ENCODE peak calls at places on chromosomes 6 and 20, in four cellular contexts. I is H1, H is mesendoderm, R is H9. N is an unnamed sample.

GRCh38 chr6:35048631-35049083 is 92.5 kb downstream of the TCP11 start:
- DNase-seq in I (no peak), R (peak), H (peak), N (peak)

GRCh38 chr20:63636752-63637633 is 10.1 kb upstream of the GMEB2 start:
- DNase-seq in I (no peak), H (no peak), R (no peak), N (peak)

GRCh38 chr6:110329348-110329728 is 28.8 kb downstream of the METTL24 start:
- DNase-seq in R (no peak), H (no peak), I (no peak), N (peak)

GRCh38 chr6:52522655-52523054 is 54.2 kb downstream of the TRAM2 start:
- DNase-seq in H (no peak), I (no peak), R (no peak), N (peak)

GRCh38 chr20:57656821-57657536 is 36.8 kb upstream of the ZBP1 start:
- DNase-seq in I (no peak), H (no peak), R (peak), N (no peak)

GRCh38 chr20:6806291-6806690 is 38.8 kb downstream of the BMP2 start:
- DNase-seq in I (no peak), H (no peak), R (no peak), N (no peak)

GRCh38 chr6:21367649-21368154 is 225.8 kb upstream of the SOX4 start:
- DNase-seq in H (no peak), I (no peak), R (no peak), N (no peak)

GRCh38 chr6:170142559-170142958 is 148.3 kb downstream of the DLL1 start:
- DNase-seq in I (no peak), R (no peak), H (no peak), N (no peak)

GRCh38 chr6:130020106-130020851 is 1.9 kb downstream of the L3MBTL3 start:
- DNase-seq in I (no peak), H (peak), R (no peak), N (no peak)

GRCh38 chr6:142845143-142845571 is 99.8 kb downstream of the HIVEP2 start:
- DNase-seq in I (no peak), H (no peak), R (no peak), N (no peak)

GRCh38 chr6:128519132-128519930 is 1.1 kb downstream of the PTPRK start:
- DNase-seq in I (no peak), R (peak), H (peak), N (peak)

GRCh38 chr20:9989066-9989724 is 45.6 kb upstream of the ANKEF1 start:
- DNase-seq in I (no peak), H (no peak), R (no peak), N (peak)

DNA sequence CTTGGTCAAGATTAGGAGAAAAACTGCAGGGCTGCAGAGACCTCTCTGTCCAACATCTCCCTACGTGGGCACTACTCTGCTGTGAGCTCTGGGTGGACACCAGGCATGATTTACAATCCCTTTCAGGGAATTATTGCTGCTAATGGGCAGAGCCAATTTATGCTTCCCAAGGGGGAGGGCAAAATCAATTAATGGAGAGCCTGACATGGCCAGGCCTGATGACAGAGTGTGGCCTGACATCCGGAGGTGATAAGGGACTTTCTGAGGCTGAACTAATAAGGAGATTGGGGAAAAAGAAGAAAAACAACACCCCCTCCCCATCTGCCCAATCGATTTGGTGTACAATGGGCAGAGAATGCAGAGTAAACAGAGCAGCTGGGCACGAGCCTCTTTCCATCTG is 5.0 kb upstream of the KCNK16 start:
- DNase-seq in R (no peak), I (no peak), H (no peak), N (no peak)
- H4K5ac ChIP-seq in R (no peak), I (no peak), H (no peak), N (no peak)

DNA sequence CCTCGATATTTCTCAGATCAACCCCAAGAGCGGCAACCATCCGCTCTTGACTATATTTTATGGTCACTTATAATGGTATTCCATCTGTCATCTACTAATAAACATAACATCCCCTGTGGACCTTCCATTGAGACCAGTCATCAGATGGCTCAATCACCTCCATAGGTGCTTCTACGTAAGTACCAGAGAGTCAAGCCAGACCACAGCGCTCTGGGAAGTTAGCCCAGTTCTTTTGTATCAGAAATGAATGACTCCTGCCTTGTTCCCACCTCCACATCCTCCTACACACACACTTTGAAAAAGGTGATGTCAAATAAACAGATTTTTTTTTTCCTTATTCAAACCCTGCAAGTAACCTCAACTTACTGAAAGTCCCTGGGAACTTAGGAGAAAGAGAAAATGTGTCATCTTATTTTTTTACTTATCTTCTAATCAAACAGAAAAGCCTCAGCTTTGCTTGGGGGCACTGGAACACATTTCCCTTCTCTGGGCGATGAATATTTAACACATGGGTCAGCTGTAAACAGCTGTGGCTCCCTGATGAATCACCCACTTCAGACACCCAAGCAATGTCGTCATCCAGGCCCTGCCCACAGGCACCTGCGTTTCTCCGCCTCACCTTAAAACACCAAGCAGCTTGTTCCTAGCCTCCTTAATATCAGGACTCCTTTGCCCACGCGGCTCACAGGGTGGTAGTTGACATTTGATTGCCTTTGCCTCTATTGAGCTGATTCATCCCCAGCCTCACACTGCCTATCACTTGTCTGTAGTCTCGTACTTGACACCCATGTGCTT is 121.4 kb upstream of the LY86 start:
- DNase-seq in I (no peak), H (peak), R (no peak), N (no peak)
- H4K5ac ChIP-seq in I (no peak), H (no peak), R (no peak), N (no peak)

GRCh38 chr6:37239950-37240713 is 17.4 kb upstream of the TBC1D22B start:
- DNase-seq in H (no peak), R (no peak), I (no peak), N (peak)
- H4K5ac ChIP-seq in H (no peak), R (no peak), I (no peak), N (peak)

GRCh38 chr20:37579091-37579490 is 51.4 kb upstream of the BLCAP start:
- DNase-seq in I (no peak), H (no peak), R (no peak), N (no peak)
- H4K5ac ChIP-seq in I (no peak), H (no peak), R (no peak), N (no peak)

GRCh38 chr6:13305791-13306190 is 22.5 kb downstream of the TBC1D7 start:
- DNase-seq in I (no peak), H (no peak), R (no peak), N (no peak)

GRCh38 chr6:13304101-13304500 is 24.2 kb downstream of the TBC1D7 start:
- DNase-seq in R (no peak), I (no peak), H (no peak), N (no peak)

GRCh38 chr6:13303668-13304017 is 24.7 kb downstream of the TBC1D7 start:
- DNase-seq in I (no peak), H (no peak), R (no peak), N (peak)

GRCh38 chr6:13305256-13305650 is 23.1 kb downstream of the TBC1D7 start:
- DNase-seq in I (no peak), H (no peak), R (no peak), N (no peak)

GRCh38 chr6:13304580-13305255 is 23.6 kb downstream of the TBC1D7 start:
- DNase-seq in R (no peak), H (no peak), I (no peak), N (no peak)
- H4K5ac ChIP-seq in R (no peak), H (no peak), I (no peak), N (no peak)

GRCh38 chr6:168600381-168600780 is 159.4 kb downstream of the SMOC2 start:
- DNase-seq in I (no peak), H (no peak), R (no peak), N (no peak)

GRCh38 chr6:168599118-168599494 is 158.1 kb downstream of the SMOC2 start:
- DNase-seq in H (no peak), R (no peak), I (no peak), N (no peak)

GRCh38 chr6:168597471-168597875 is 156.5 kb downstream of the SMOC2 start:
- DNase-seq in R (no peak), H (no peak), I (no peak), N (no peak)

GRCh38 chr6:168599769-168600330 is 158.9 kb downstream of the SMOC2 start:
- DNase-seq in R (no peak), I (no peak), H (no peak), N (no peak)

DNA sequence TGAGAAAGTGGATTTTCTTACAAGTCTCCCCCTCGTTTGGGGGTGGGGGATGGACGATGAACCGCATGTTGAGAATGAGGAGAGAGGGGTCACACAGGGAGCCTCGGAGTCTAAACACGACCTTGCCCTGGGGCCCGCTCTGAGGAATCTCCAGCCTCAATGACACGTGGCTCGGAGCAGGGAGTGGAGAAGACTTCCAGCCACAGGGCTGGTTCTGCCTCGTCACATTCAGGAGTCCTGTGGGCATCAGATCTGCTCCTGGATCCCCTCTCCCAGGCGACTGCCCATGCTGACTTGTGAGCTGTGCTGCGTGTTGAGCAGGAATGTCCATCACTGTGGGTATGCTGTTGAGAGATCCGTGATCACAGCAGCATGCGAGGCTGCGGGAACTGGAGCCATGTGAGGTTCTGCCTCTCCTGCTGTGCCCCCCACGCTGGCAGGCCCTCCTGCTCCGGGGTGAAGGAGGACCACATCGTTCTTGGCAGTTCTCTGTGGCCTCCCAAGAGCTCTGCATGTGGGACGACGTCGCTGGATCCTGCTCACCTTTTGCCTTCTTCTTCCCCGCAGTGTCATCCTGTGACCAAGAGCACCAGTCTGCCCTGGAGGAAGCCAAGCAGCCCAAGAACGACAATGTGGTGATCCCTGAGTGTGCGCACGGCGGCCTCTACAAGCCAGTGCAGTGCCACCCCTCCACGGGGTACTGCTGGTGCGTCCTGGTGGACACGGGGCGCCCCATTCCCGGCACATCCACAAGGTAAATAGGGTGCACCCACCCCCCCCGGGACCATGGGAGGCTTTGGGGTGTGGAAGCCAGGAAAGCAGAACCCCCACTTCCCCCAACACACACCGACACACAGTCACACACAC is 157.5 kb downstream of the SMOC2 start:
- DNase-seq in H (no peak), R (no peak), I (no peak), N (no peak)
- H4K5ac ChIP-seq in H (no peak), R (no peak), I (no peak), N (no peak)

GRCh38 chr6:117810269-117810668 is 96.8 kb upstream of the SLC35F1 start:
- DNase-seq in I (no peak), H (no peak), R (no peak), N (no peak)
- H4K5ac ChIP-seq in I (no peak), H (no peak), R (no peak), N (no peak)

GRCh38 chr20:54090230-54091119 is 20.1 kb upstream of the BCAS1 start:
- DNase-seq in I (no peak), R (no peak), H (no peak), N (no peak)
- H4K5ac ChIP-seq in I (no peak), R (no peak), H (no peak), N (no peak)

N was measured in IMR-90.